ENCODE peak calls at places on chromosome 19, in seven cellular contexts. I is SK-N-SH, W is neural progenitor cell, L is GM23248, E is OCI-LY7, Q is GM23338, S is PC-3. U is an unnamed sample.
A peak's percentile ranks its signal among the peaks of the same experiment; 100 is the strongest.

GRCh38 chr19:3423183-3423829 is 56.9 kb downstream of the NFIC start:
- DNase-seq in I (peak; percentile 85), W (no peak), L (peak; percentile 42), E (no peak), Q (no peak), S (no peak), U (no peak)

GRCh38 chr19:47411101-47411500 is 8.2 kb downstream of the MEIS3 start:
- DNase-seq in I (no peak), W (no peak), L (no peak), E (no peak), Q (no peak), S (no peak), U (no peak)

GRCh38 chr19:46196410-46197124 is 33.0 kb upstream of the IGFL1 start:
- DNase-seq in I (no peak), W (no peak), L (no peak), E (no peak), Q (no peak), S (no peak), U (no peak)

GRCh38 chr19:57769345-57770131 is at the start of gene ZNF586:
- DNase-seq in I (peak; percentile 87), W (peak; percentile 97), L (peak; percentile 99), E (peak; percentile 94), Q (peak; percentile 99), S (peak; percentile 96), U (peak; percentile 63)

GRCh38 chr19:15091918-15092753 is 10.1 kb downstream of the OR1I1 start:
- DNase-seq in I (peak; percentile 50), W (peak; percentile 84), L (peak; percentile 67), E (peak; percentile 85), Q (peak; percentile 91), S (peak; percentile 89), U (peak; percentile 66)

GRCh38 chr19:8526345-8527062 is 12.5 kb upstream of the ZNF414 start:
- DNase-seq in I (peak; percentile 95), W (peak; percentile 96), L (peak; percentile 98), E (no peak), Q (peak; percentile 97), S (peak; percentile 95), U (peak; percentile 75)

GRCh38 chr19:37936166-37936565 is 29.2 kb downstream of the SIPA1L3 start:
- DNase-seq in I (no peak), W (no peak), L (no peak), E (no peak), Q (no peak), S (no peak), U (no peak)

GRCh38 chr19:33186431-33186830 is 7.7 kb upstream of the LRP3 start:
- DNase-seq in I (no peak), W (no peak), L (no peak), E (no peak), Q (no peak), S (no peak), U (no peak)

GRCh38 chr19:17302391-17303166 is 646 bp downstream of the ABHD8 start:
- DNase-seq in I (no peak), W (peak; percentile 42), L (no peak), E (peak; percentile 51), Q (peak; percentile 72), S (peak; percentile 45), U (no peak)

GRCh38 chr19:46878613-46879375 is 18.0 kb downstream of the ARHGAP35 start:
- DNase-seq in I (no peak), W (no peak), L (peak; percentile 93), E (no peak), Q (no peak), S (peak; percentile 80), U (no peak)

GRCh38 chr19:50505856-50506611 is 5.0 kb downstream of the JOSD2 start:
- DNase-seq in I (no peak), W (no peak), L (no peak), E (no peak), Q (no peak), S (no peak), U (no peak)

GRCh38 chr19:3404324-3405260 is 38.2 kb downstream of the NFIC start:
- DNase-seq in I (peak; percentile 66), W (no peak), L (peak; percentile 97), E (no peak), Q (peak; percentile 56), S (no peak), U (no peak)

GRCh38 chr19:18428837-18429674 is 8.9 kb downstream of the ISYNA1 start:
- DNase-seq in I (peak; percentile 95), W (peak; percentile 98), L (peak; percentile 97), E (peak; percentile 83), Q (peak; percentile 96), S (no peak), U (no peak)

GRCh38 chr19:48196933-48197665 is 26.6 kb downstream of the ZSWIM9 start:
- DNase-seq in I (peak; percentile 25), W (no peak), L (no peak), E (no peak), Q (peak; percentile 18), S (no peak), U (no peak)

GRCh38 chr19:10915511-10916091 is 12.8 kb downstream of the YIPF2 start:
- DNase-seq in I (peak; percentile 68), W (no peak), L (peak; percentile 97), E (no peak), Q (no peak), S (peak; percentile 88), U (no peak)

GRCh38 chr19:33063356-33064116 is 1.2 kb downstream of the RHPN2 start:
- DNase-seq in I (peak; percentile 57), W (peak; percentile 52), L (no peak), E (peak; percentile 13), Q (peak; percentile 41), S (peak; percentile 43), U (no peak)

GRCh38 chr19:18321729-18322091 is 1.2 kb downstream of the LSM4 start:
- DNase-seq in I (peak; percentile 33), W (no peak), L (peak; percentile 55), E (peak; percentile 40), Q (no peak), S (no peak), U (no peak)

GRCh38 chr19:50427997-50428425 is 4.7 kb upstream of the MYBPC2 start:
- DNase-seq in I (no peak), W (peak; percentile 57), L (peak; percentile 73), E (peak; percentile 39), Q (peak; percentile 91), S (no peak), U (no peak)

GRCh38 chr19:56124578-56124977 is 3.5 kb upstream of the ZNF787 start:
- DNase-seq in I (no peak), W (no peak), L (no peak), E (no peak), Q (no peak), S (no peak), U (no peak)

DNA sequence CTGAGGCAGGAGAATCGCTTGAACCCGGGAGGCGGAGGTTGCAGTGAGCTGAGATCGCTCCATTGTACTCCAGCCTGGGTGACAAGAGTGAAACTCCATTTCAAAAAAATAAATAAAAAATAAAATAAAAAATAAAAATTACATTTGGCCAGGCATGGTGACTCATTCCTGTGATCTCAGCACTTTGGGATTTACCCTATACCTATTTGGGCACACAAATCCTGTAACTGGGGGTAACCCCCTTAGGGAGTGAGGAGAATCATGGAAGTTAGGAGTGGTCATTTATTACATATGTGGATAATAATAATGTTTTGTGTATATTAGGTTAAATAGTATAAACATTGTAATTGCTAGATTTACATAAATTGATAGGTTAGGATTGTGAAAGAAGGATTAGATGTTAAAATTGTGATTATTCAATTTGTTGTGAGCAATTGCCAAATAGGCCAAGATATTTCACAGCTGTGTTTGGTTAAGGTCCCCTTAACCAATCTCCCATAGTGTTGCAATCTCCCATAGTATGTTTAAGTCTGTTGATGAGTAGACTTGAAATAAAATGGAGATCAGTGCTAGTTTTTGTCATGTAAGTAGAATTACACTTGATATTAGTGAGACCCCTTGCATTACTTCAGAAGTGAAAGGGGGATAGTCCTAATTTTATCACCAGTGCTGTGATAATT is 30.7 kb downstream of the ZNF844 start:
- DNase-seq in I (no peak), W (no peak), L (peak; percentile 65), E (no peak), Q (no peak), S (no peak), U (no peak)
- TF ChIP-seq EZH2phosphoT487 in I (no peak), W (no peak), L (no peak), E (no peak), Q (no peak), S (no peak), U (no peak)

DNA sequence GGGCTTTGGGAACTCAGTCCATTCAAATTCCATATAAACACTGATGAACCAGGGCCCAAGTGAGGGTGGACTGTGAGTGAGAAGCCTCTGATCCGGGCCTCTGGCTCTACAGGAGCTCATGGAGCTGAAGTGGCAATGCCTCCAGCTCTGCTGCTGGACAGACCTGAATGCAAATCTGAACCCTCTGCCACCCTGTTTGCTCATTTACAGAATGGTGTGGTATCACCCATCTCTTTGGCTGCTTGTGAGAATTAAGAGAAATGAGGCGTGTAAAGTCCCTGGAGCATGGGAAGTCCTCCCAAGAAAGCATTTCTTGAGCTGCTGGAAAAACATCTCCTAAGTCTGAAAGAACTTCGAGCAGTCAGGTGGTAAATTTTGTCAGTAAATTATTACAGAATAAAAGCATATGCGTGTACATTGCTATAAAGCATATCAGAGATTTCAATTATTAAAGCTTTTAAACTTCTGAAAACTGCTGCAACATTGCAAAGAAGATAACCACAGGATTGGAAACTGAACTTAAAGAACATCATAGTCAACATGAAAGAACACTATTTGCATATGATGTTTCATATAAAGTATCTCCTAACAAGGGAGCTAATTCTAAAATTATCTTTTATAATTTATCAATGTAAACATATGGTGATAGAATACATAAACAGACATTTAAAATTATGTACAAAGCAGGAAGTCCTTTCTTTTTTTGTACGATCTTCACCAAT is 369.0 kb downstream of the UQCRFS1 start:
- DNase-seq in I (no peak), W (no peak), L (no peak), E (no peak), Q (no peak), S (no peak), U (no peak)
- TF ChIP-seq EZH2phosphoT487 in I (no peak), W (no peak), L (no peak), E (no peak), Q (no peak), S (no peak), U (no peak)

DNA sequence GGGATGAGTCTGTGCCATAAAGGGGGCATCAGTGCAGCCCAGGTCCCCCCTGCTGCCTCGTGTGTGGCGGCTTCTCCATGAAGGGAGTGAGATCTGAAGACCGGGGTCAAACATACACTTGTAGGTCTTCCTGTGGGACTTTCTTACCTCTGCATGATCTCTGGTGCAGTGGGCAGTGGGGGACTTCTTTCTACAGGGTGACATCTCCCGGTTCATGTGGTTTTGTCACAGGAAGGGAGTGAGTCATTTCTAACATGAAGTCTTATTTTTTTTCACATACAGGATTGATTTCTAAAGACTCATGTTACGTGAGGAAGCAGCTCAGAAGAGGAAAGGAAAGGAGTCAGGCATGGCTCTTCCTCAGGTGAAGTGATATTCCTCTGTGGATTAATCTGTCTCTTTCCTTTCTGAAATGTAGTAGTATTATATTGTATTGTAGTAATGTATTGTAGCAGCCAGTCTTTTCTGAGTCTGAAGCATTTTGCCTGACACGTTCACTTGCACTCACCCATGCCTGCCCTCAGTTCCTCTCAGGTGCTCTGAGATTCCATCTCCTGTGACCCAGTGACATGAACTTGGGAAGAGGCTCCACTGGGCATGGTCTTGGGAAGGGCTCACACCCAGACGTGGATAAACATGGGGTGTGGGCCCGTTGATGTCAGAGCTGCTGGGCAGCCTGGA is 15.7 kb downstream of the ZNF808 start:
- DNase-seq in I (no peak), W (no peak), L (no peak), E (no peak), Q (no peak), S (peak; percentile 11), U (no peak)
- TF ChIP-seq EZH2phosphoT487 in I (no peak), W (no peak), L (no peak), E (no peak), Q (no peak), S (no peak), U (no peak)

DNA sequence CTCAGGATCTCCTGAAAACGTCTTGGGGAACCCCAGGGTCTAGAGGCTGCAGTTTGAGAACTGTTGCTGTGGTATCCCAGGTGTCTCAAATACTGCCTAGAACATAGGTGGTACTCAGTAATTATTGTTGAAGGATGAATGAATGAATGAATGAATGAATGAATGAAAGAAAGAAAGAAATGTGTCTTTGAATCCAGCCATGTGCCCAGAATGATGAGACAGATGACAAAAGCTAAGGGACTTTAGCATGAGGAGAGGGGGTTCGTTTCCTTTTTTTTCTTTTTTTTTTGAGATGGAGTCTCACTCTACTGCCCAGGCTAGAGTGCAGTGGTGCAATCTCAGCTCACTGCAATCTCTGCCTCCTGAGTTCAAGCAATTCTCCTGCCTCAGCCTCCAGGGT is 7.8 kb downstream of the LSR start:
- DNase-seq in I (no peak), W (no peak), L (no peak), E (no peak), Q (no peak), S (no peak), U (no peak)
- TF ChIP-seq EZH2phosphoT487 in I (no peak), W (no peak), L (no peak), E (no peak), Q (no peak), S (no peak), U (no peak)